ENCODE peak calls at places on chromosome 10, in four cellular contexts. T is cardiac muscle cell, G is astrocyte, J is right cardiac atrium. A is an unnamed sample.

GRCh38 chr10:27771231-27771630 is 25.6 kb upstream of the MKX start:
- DNase-seq in T (no peak), G (no peak), J (no peak), A (no peak)

GRCh38 chr10:122525788-122526187 is 34.8 kb upstream of the DMBT1 start:
- DNase-seq in T (peak; percentile 26), G (no peak), J (no peak), A (no peak)

GRCh38 chr10:78968960-78969359 is 99.8 kb upstream of the ZMIZ1 start:
- DNase-seq in T (no peak), G (no peak), J (no peak), A (no peak)

GRCh38 chr10:35552622-35553342 is 52.4 kb upstream of the GJD4 start:
- DNase-seq in T (peak; percentile 11), G (peak; percentile 57), J (no peak), A (no peak)

GRCh38 chr10:71729023-71729649 is 9.6 kb upstream of the C10orf105 start:
- DNase-seq in T (no peak), G (no peak), J (peak; percentile 76), A (no peak)

GRCh38 chr10:116891208-116891607 is 41.9 kb downstream of the ENO4 start:
- DNase-seq in T (peak; percentile 88), G (peak; percentile 81), J (peak; percentile 35), A (no peak)

GRCh38 chr10:63976538-63976937 is 455.3 kb downstream of the REEP3 start:
- DNase-seq in T (peak; percentile 56), G (no peak), J (peak; percentile 19), A (no peak)

GRCh38 chr10:95430231-95430951 is 130.8 kb downstream of the SORBS1 start:
- DNase-seq in T (peak; percentile 74), G (no peak), J (no peak), A (no peak)

GRCh38 chr10:124155781-124156401 is 62.5 kb upstream of the CHST15 start:
- DNase-seq in T (peak; percentile 90), G (peak; percentile 69), J (peak; percentile 68), A (no peak)

GRCh38 chr10:73906524-73907447 is 4.1 kb upstream of the PLAU start:
- DNase-seq in T (peak; percentile 99), G (peak; percentile 99), J (peak; percentile 83), A (peak; percentile 89)

GRCh38 chr10:125409756-125410155 is 249.4 kb upstream of the CTBP2 start:
- DNase-seq in T (no peak), G (no peak), J (no peak), A (no peak)

GRCh38 chr10:73096041-73096451 is 620 bp downstream of the P4HA1 start:
- DNase-seq in T (peak; percentile 82), G (peak; percentile 49), J (peak; percentile 76), A (peak; percentile 67)

GRCh38 chr10:27664464-27664863 is 81.2 kb downstream of the MKX start:
- DNase-seq in T (no peak), G (no peak), J (no peak), A (no peak)

GRCh38 chr10:49606981-49607535 is 3.1 kb upstream of the SLC18A3 start:
- DNase-seq in T (peak; percentile 94), G (peak; percentile 41), J (peak; percentile 72), A (peak; percentile 60)

GRCh38 chr10:115948415-115948814 is 324.6 kb downstream of the GFRA1 start:
- DNase-seq in T (peak; percentile 33), G (peak; percentile 41), J (no peak), A (no peak)

GRCh38 chr10:91944880-91945630 is 21.5 kb downstream of the BTAF1 start:
- DNase-seq in T (peak; percentile 6), G (peak; percentile 56), J (no peak), A (no peak)

GRCh38 chr10:124539935-124540641 is 78.5 kb downstream of the LHPP start:
- DNase-seq in T (peak; percentile 58), G (no peak), J (peak; percentile 71), A (peak; percentile 75)

GRCh38 chr10:100983868-100984669 is 3.2 kb downstream of the MRPL43 start:
- DNase-seq in T (no peak), G (no peak), J (no peak), A (peak; percentile 28)

GRCh38 chr10:4131407-4132215 is 346.6 kb upstream of the KLF6 start:
- DNase-seq in T (peak; percentile 80), G (peak; percentile 93), J (no peak), A (no peak)

GRCh38 chr10:102117391-102118159 is 2.6 kb downstream of the LDB1 start:
- DNase-seq in T (peak; percentile 89), G (peak; percentile 48), J (peak; percentile 84), A (peak; percentile 78)

GRCh38 chr10:116974442-116975005 is 30.5 kb downstream of the SHTN1 start:
- DNase-seq in T (peak; percentile 88), G (peak; percentile 85), J (no peak), A (no peak)

GRCh38 chr10:62166331-62167154 is 102.1 kb downstream of the RTKN2 start:
- DNase-seq in T (peak; percentile 51), G (no peak), J (peak; percentile 39), A (no peak)

GRCh38 chr10:75456122-75456521 is 24.7 kb downstream of the LRMDA start:
- DNase-seq in T (no peak), G (no peak), J (no peak), A (no peak)

GRCh38 chr10:31215052-31215451 is 104.0 kb upstream of the ZEB1 start:
- DNase-seq in T (no peak), G (no peak), J (no peak), A (no peak)

GRCh38 chr10:89744021-89744420 is 42.6 kb downstream of the KIF20B start:
- DNase-seq in T (peak; percentile 30), G (peak; percentile 52), J (no peak), A (no peak)

GRCh38 chr10:129972966-129973673 is 9.0 kb upstream of the EBF3 start:
- DNase-seq in T (no peak), G (no peak), J (no peak), A (no peak)

GRCh38 chr10:129057856-129058663 is 409.0 kb upstream of the MGMT start:
- DNase-seq in T (no peak), G (no peak), J (no peak), A (peak; percentile 27)

GRCh38 chr10:72244573-72245038 is 28.5 kb upstream of the ASCC1 start:
- DNase-seq in T (no peak), G (no peak), J (no peak), A (no peak)

GRCh38 chr10:124605481-124605855 is 138.7 kb downstream of the FAM53B start:
- DNase-seq in T (no peak), G (no peak), J (peak; percentile 7), A (no peak)

GRCh38 chr10:80585812-80586211 is 48.1 kb downstream of the SH2D4B start:
- DNase-seq in T (no peak), G (no peak), J (no peak), A (no peak)

GRCh38 chr10:1074748-1075358 is 18.7 kb downstream of the WDR37 start:
- DNase-seq in T (peak; percentile 44), G (no peak), J (no peak), A (no peak)

GRCh38 chr10:95289003-95289920 is 1.5 kb downstream of the PDLIM1 start:
- DNase-seq in T (peak; percentile 48), G (no peak), J (no peak), A (no peak)

GRCh38 chr10:18753496-18753895 is 94.3 kb downstream of the ARL5B start:
- DNase-seq in T (no peak), G (no peak), J (no peak), A (no peak)

GRCh38 chr10:50988792-50989191 is 85.5 kb upstream of the PRKG1 start:
- DNase-seq in T (peak; percentile 64), G (no peak), J (no peak), A (no peak)

GRCh38 chr10:3251172-3251571 is 78.6 kb upstream of the PITRM1 start:
- DNase-seq in T (no peak), G (no peak), J (no peak), A (no peak)

GRCh38 chr10:117320050-117320665 is 55.1 kb downstream of the PDZD8 start:
- DNase-seq in T (peak; percentile 38), G (no peak), J (no peak), A (no peak)

GRCh38 chr10:99375444-99375843 is 46.3 kb downstream of the CNNM1 start:
- DNase-seq in T (no peak), G (peak; percentile 10), J (no peak), A (no peak)

GRCh38 chr10:9342865-9343450 is 1288.5 kb downstream of the GATA3 start:
- DNase-seq in T (peak; percentile 56), G (peak; percentile 24), J (no peak), A (no peak)

DNA sequence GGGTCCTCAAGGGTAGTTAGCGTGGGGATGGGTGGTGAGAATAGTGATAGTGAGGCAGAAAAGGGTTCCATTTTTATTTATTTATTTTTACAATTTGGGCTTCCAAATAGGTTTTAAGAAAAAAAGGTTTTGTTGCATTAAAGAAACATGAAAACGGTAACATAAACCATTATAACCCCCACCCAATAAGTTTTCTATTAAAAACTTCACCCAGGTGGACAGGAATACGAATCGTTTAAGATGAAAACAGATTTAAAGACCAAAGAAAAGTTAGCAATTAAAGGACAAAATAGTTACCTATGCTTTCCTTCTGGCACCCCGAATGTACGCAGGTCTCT is 78.7 kb downstream of the ZFAND4 start:
- DNase-seq in T (no peak), G (no peak), J (no peak), A (no peak)
- H3K4me3 ChIP-seq in T (peak overlapping the region; percentile 76), G (peak overlapping the region; percentile 80), J (peak overlapping the region; percentile 88), A (peak overlapping the region; percentile 82)

DNA sequence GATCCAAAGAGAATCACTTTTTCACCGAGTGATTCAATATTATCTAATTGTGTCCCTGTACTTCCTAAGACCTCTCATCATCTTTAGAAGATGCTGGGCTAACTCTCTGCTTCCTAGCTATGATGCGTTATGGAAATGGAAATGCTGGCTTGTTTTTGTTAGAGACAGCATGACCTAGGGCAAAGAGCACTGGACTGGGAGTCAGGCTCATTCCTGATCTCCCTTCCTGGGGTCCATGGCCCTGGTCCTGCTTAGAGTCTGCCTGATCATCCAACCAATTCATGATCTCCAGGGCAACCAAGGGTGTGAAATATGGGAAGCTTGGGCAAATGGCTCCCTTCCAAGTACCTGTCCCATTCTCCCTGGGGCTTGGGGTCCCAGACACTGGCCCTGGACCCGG is 136.4 kb downstream of the RGS10 start:
- DNase-seq in T (no peak), G (no peak), J (no peak), A (no peak)
- H3K4me1 ChIP-seq in T (no peaks in the 10 kb centered on the region), G (peaks cover 25% of the 10 kb centered on the region), J (peaks cover 26% of the 10 kb centered on the region), A (peaks cover 4% of the 10 kb centered on the region)

GRCh38 chr10:13502384-13502783 is 26.4 kb downstream of the BEND7 start:
- DNase-seq in T (no peak), G (no peak), J (no peak), A (no peak)
- H3K4me3 ChIP-seq in T (no peak overlapping the region), G (no peak overlapping the region), J (no peak overlapping the region), A (no peak overlapping the region)

GRCh38 chr10:132541129-132541528 is 3.5 kb downstream of the INPP5A start:
- DNase-seq in T (no peak), G (no peak), J (no peak), A (no peak)
- H3K4me1 ChIP-seq in T (peaks cover 38% of the 10 kb centered on the region), G (peaks cover 44% of the 10 kb centered on the region), J (peaks cover 12% of the 10 kb centered on the region), A (peaks cover 63% of the 10 kb centered on the region)

GRCh38 chr10:29634764-29635625 is at the start of gene SVIL:
- DNase-seq in T (peak; percentile 71), G (peak; percentile 72), J (peak; percentile 70), A (peak; percentile 88)
- H3K4me3 ChIP-seq in T (peak within 1 kb of the TSS; percentile 95), G (peak within 1 kb of the TSS; percentile 41), J (peak within 1 kb of the TSS; percentile 87), A (peak within 1 kb of the TSS; percentile 77)

GRCh38 chr10:86036544-86036831 is 330.1 kb downstream of the GRID1 start:
- DNase-seq in T (no peak), G (no peak), J (no peak), A (no peak)
- H3K4me1 ChIP-seq in T (no peaks in the 10 kb centered on the region), G (no peaks in the 10 kb centered on the region), J (no peaks in the 10 kb centered on the region), A (peaks cover 9% of the 10 kb centered on the region)